ENCODE peak calls at places on chromosomes 16 and 17, in nine cellular contexts. X is mucosa of descending colon, C is lung, Y is substantia nigra, E is HTR-8/SVneo, H is tibial artery, M is T-helper 2 cell, U is frontal cortex, K is spleen. Z is an unnamed sample.

GRCh38 chr17:57319806-57320205 is 63.5 kb downstream of the MSI2 start:
- DNase-seq in K (no peak), U (no peak), X (no peak), Y (no peak), H (no peak), E (no peak), M (no peak), C (no peak), Z (no peak)

GRCh38 chr17:40598021-40598927 is 33.0 kb upstream of the CCR7 start:
- DNase-seq in Y (no peak), E (no peak), U (no peak), M (no peak), C (no peak), K (peak; percentile 80), H (peak; percentile 80), X (no peak), Z (no peak)

GRCh38 chr17:27793168-27793905 is 7.0 kb downstream of the NOS2 start:
- DNase-seq in X (peak; percentile 47), U (peak; percentile 58), H (no peak), M (no peak), C (no peak), K (no peak), Y (no peak), E (peak; percentile 53), Z (peak; percentile 9)

GRCh38 chr16:17166095-17166494 is 304.7 kb downstream of the XYLT1 start:
- DNase-seq in H (no peak), C (no peak), E (no peak), M (no peak), Y (no peak), U (no peak), X (no peak), K (no peak), Z (no peak)

GRCh38 chr17:55402374-55402773 is 19.3 kb downstream of the MMD start:
- DNase-seq in M (no peak), Y (no peak), H (no peak), K (no peak), U (no peak), X (no peak), C (no peak), E (no peak), Z (no peak)

GRCh38 chr17:2150871-2151270 is 96.0 kb downstream of the HIC1 start:
- DNase-seq in E (no peak), X (no peak), M (no peak), Y (no peak), H (no peak), C (no peak), U (no peak), K (no peak), Z (no peak)

GRCh38 chr16:424033-424622 is 1.3 kb upstream of the RAB11FIP3 start:
- DNase-seq in E (peak; percentile 89), H (peak; percentile 93), U (no peak), Y (peak; percentile 36), K (no peak), M (no peak), X (peak; percentile 55), C (peak; percentile 69), Z (no peak)

GRCh38 chr16:88451586-88452484 is 1.2 kb upstream of the ZFPM1 start:
- DNase-seq in Y (no peak), E (no peak), C (no peak), M (no peak), K (no peak), X (peak; percentile 44), H (no peak), U (no peak), Z (no peak)

GRCh38 chr17:37147301-37147812 is 198.6 kb downstream of the AATF start:
- DNase-seq in K (no peak), E (no peak), C (no peak), Y (no peak), X (no peak), U (no peak), M (no peak), H (no peak), Z (no peak)

Z was measured in C1 segment of cervical spinal cord.